ENCODE peak calls at places on chromosome X, in ten cellular contexts. J is adrenal gland; M is tibial artery; Y is heart right ventricle; R is mesenchymal stem cell; F is stomach; C is fibroblast of lung; G is CD8-positive, alpha-beta memory T cell; T is tibial nerve; P is left ventricle myocardium inferior. D is an unnamed sample. For H3K27me3 and H3K9me3, the result is how much of the 10 kb centered on the place peaks cover.

GRCh38 chrX:65009459-65009858 is 33.2 kb upstream of the ZC4H2 start:
- DNase-seq in C (no peak), P (no peak), F (no peak), M (no peak), R (no peak), T (no peak), J (no peak), Y (no peak), G (no peak), D (no peak)

GRCh38 chrX:115898382-115899001 is 272.1 kb upstream of the AGTR2 start:
- DNase-seq in T (no peak), F (peak), C (no peak), G (no peak), P (no peak), M (no peak), J (peak), Y (no peak), R (no peak), D (no peak)

GRCh38 chrX:31499120-31499519 is 427.3 kb upstream of the FTHL17 start:
- DNase-seq in Y (no peak), R (peak), J (no peak), M (no peak), T (no peak), C (peak), P (no peak), G (no peak), F (no peak), D (no peak)

GRCh38 chrX:104679175-104679574 is 113.2 kb downstream of the IL1RAPL2 start:
- DNase-seq in Y (no peak), M (no peak), C (no peak), R (peak), G (no peak), P (no peak), F (no peak), J (no peak), T (no peak), D (no peak)

GRCh38 chrX:140501940-140502468 is 2.9 kb downstream of the SOX3 start:
- DNase-seq in T (no peak), Y (no peak), R (no peak), J (no peak), C (no peak), P (no peak), M (no peak), F (no peak), G (no peak), D (no peak)

GRCh38 chrX:66163849-66164401 is at the start of gene HEPH:
- DNase-seq in C (peak), R (peak), T (no peak), M (no peak), J (no peak), P (no peak), F (no peak), G (no peak), Y (no peak), D (no peak)

GRCh38 chrX:55715847-55716246 is 1.7 kb upstream of the RRAGB start:
- DNase-seq in G (no peak), R (no peak), Y (no peak), F (no peak), P (no peak), C (no peak), M (no peak), T (no peak), J (no peak), D (no peak)

GRCh38 chrX:63101879-63102620 is 249.1 kb downstream of the SPIN4 start:
- DNase-seq in F (no peak), T (no peak), J (no peak), R (no peak), M (no peak), G (no peak), P (no peak), Y (no peak), C (no peak), D (no peak)

GRCh38 chrX:13219990-13220764 is 99.7 kb downstream of the ATXN3L start:
- DNase-seq in G (no peak), R (peak), C (peak), T (no peak), M (no peak), J (no peak), Y (no peak), F (no peak), P (no peak), D (no peak)

GRCh38 chrX:111035256-111035655 is 60.7 kb upstream of the PAK3 start:
- DNase-seq in P (no peak), R (no peak), F (no peak), J (no peak), G (no peak), Y (no peak), M (no peak), T (no peak), C (no peak), D (no peak)
- H3K27me3 ChIP-seq in P (under half), R (half or more), F (under half), J (under half), G (under half), Y (half or more), M (under half), T (under half), C (under half), D (under half)

GRCh38 chrX:2324116-2324515 is 176.7 kb downstream of the DHRSX start:
- DNase-seq in P (no peak), R (no peak), F (no peak), C (no peak), M (no peak), J (no peak), G (no peak), Y (no peak), T (no peak), D (no peak)

GRCh38 chrX:2330910-2331309 is 169.9 kb downstream of the DHRSX start:
- DNase-seq in Y (no peak), F (no peak), C (no peak), G (no peak), P (no peak), M (no peak), J (no peak), R (no peak), T (no peak), D (no peak)

GRCh38 chrX:2325076-2325784 is 175.5 kb downstream of the DHRSX start:
- DNase-seq in T (no peak), Y (peak), R (no peak), F (peak), M (peak), C (peak), J (peak), G (peak), P (peak), D (peak)

GRCh38 chrX:2330487-2330886 is 170.3 kb downstream of the DHRSX start:
- DNase-seq in M (no peak), R (no peak), F (no peak), C (no peak), P (no peak), J (no peak), G (no peak), Y (no peak), T (no peak), D (no peak)

GRCh38 chrX:2327423-2327822 is 173.4 kb downstream of the DHRSX start:
- DNase-seq in C (no peak), T (no peak), Y (no peak), J (no peak), R (no peak), F (no peak), M (no peak), P (no peak), G (no peak), D (no peak)
- H3K9me3 ChIP-seq in C (under half), T (under half), Y (under half), J (under half), R (under half), F (under half), M (under half), P (under half), G (under half), D (under half)

GRCh38 chrX:125727117-125727516 is 407.4 kb downstream of the TEX13C start:
- DNase-seq in G (no peak), F (no peak), T (no peak), Y (no peak), J (no peak), R (no peak), M (no peak), P (no peak), C (no peak), D (no peak)
- H3K27me3 ChIP-seq in G (under half), F (under half), T (under half), Y (under half), J (under half), R (under half), M (under half), P (under half), C (under half), D (under half)

GRCh38 chrX:137550561-137551305 is 15.2 kb upstream of the ZIC3 start:
- DNase-seq in P (no peak), T (no peak), C (no peak), J (no peak), M (no peak), F (no peak), G (no peak), R (no peak), Y (no peak), D (no peak)

GRCh38 chrX:137548261-137548660 is 17.7 kb upstream of the ZIC3 start:
- DNase-seq in Y (no peak), G (no peak), R (no peak), C (no peak), P (no peak), F (no peak), T (no peak), J (no peak), M (no peak), D (no peak)

GRCh38 chrX:137549073-137549472 is 16.9 kb upstream of the ZIC3 start:
- DNase-seq in C (no peak), J (no peak), G (no peak), R (no peak), P (no peak), F (no peak), Y (no peak), T (no peak), M (no peak), D (no peak)

GRCh38 chrX:137547291-137547690 is 18.6 kb upstream of the ZIC3 start:
- DNase-seq in C (no peak), R (no peak), T (no peak), J (no peak), P (no peak), G (no peak), M (no peak), Y (no peak), F (no peak), D (no peak)

GRCh38 chrX:137549846-137550534 is 15.9 kb upstream of the ZIC3 start:
- DNase-seq in T (no peak), C (no peak), J (no peak), G (no peak), R (no peak), P (no peak), F (no peak), Y (no peak), M (no peak), D (no peak)
- H3K9me3 ChIP-seq in T (under half), C (under half), J (under half), G (under half), R (under half), P (under half), F (under half), Y (under half), M (under half), D (under half)

GRCh38 chrX:677376-677775 is 46.8 kb downstream of the SHOX start:
- DNase-seq in J (no peak), M (no peak), P (no peak), F (no peak), C (no peak), Y (no peak), R (no peak), T (no peak), G (no peak), D (no peak)
- H3K27me3 ChIP-seq in J (under half), M (under half), P (under half), F (under half), C (under half), Y (under half), R (under half), T (under half), G (under half), D (under half)

GRCh38 chrX:153348421-153348820 is 14.5 kb downstream of the ZNF275 start:
- DNase-seq in M (no peak), T (no peak), C (no peak), J (no peak), F (no peak), R (no peak), P (no peak), G (no peak), Y (no peak), D (no peak)
- H3K9me3 ChIP-seq in M (under half), T (under half), C (under half), J (under half), F (under half), R (under half), P (under half), G (under half), Y (under half), D (under half)

DNA sequence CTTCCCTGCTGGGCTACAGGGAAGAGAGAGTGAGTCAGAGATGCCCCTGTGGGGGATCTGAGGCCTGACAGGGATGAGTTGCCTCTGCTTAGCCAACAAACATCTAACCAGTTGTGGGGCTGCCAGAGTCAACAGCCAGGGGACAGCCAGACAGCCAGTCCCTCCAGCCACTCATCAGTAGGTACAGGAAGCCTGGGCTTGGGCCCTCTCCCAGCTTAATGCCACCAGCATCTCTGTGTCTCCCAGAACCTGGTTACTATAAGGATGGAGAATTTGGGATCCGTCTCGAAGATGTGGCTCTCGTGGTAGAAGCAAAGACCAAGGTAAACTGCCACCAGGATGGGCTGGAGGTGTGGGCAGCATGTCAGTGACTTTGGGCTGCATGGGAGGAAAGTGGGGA is 17.3 kb upstream of the SASH3 start:
- DNase-seq in M (no peak), C (no peak), P (no peak), F (no peak), G (no peak), J (no peak), T (no peak), Y (no peak), R (no peak), D (no peak)
- H3K27me3 ChIP-seq in M (under half), C (under half), P (under half), F (under half), G (under half), J (under half), T (under half), Y (under half), R (under half), D (under half)

GRCh38 chrX:114051667-114052315 is 532.1 kb upstream of the HTR2C start:
- DNase-seq in Y (no peak), C (no peak), F (no peak), P (no peak), M (no peak), R (no peak), T (no peak), J (no peak), G (no peak), D (no peak)
- H3K9me3 ChIP-seq in Y (under half), C (under half), F (under half), P (under half), M (under half), R (under half), T (under half), J (under half), G (under half), D (under half)

GRCh38 chrX:15496809-15497208 is 3.7 kb upstream of the PIR start:
- DNase-seq in P (no peak), J (no peak), T (no peak), M (no peak), F (no peak), G (no peak), C (no peak), R (no peak), Y (no peak), D (no peak)

GRCh38 chrX:15497865-15498264 is 2.7 kb upstream of the BMX start:
- DNase-seq in J (peak), M (no peak), C (peak), R (peak), F (peak), G (peak), P (peak), T (peak), Y (peak), D (no peak)

GRCh38 chrX:15498741-15499140 is 1.9 kb upstream of the BMX start:
- DNase-seq in P (no peak), T (no peak), Y (no peak), F (no peak), R (no peak), C (no peak), J (no peak), G (no peak), M (no peak), D (no peak)

GRCh38 chrX:15495801-15496200 is 2.7 kb upstream of the PIR start:
- DNase-seq in R (no peak), C (no peak), Y (no peak), J (no peak), F (no peak), T (no peak), P (no peak), G (no peak), M (no peak), D (no peak)

DNA sequence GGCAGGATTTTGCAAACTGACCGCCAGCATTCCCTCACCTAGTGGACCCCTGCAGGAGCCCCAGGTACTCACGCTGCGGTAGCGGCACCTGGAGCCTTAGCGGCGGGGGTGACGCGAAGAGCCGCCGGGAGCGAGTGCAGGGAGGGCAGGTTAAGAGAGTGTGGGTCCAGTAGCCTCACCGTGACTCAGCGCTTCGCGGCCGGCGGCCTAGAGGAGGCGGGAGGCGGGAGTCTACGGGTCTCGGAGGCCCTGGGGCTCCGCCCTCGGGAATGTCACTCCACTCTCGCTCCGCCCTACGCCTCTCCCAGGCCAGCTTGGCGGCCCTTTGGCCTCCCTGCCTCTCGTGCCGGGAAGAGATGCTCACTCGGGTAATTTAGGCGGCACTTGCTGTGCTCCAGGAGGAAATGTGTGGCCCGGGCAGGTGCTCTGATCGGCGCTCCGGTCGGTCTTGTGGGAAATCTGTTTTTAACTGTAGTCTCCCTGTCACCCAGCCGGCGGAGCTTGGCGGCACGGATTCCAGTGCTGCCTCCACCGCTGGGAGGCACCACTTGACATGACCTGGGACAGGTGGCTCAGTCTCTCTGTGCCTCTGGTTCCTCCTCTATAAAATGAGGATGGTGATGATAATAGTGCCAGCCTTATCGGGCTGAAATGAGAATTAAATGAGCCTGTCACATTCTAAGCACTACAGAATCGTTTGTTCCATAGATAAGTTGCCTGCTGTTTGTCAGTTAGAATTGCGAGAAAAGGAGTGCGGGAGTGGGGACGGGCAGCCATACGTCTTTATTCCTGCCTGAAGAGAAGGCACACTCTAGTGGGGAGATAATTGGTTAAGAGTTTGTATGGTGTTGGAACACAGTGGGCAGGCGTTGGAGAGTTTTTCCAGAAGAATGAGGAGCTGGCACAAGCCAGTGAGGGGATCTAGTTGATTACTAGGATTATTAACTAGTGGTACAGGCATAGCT is at the start of gene PIR:
- DNase-seq in G (peak), P (peak), Y (peak), T (peak), R (peak), F (peak), J (peak), C (peak), M (peak), D (peak)
- H3K27me3 ChIP-seq in G (under half), P (under half), Y (half or more), T (under half), R (under half), F (under half), J (under half), C (under half), M (under half), D (under half)

D was measured in right atrium auricular region.